ENCODE peak calls at places on chromosomes 7 and 10, in four cellular contexts. F, P, D and B are unnamed samples. For H3K4me1, the result is how much of the 10 kb centered on the place peaks cover.

GRCh38 chr10:132482090-132482489 is 55.5 kb upstream of the INPP5A start:
- DNase-seq in P (no peak), D (peak), F (peak), B (peak)

GRCh38 chr7:101870361-101871062 is 53.1 kb downstream of the CUX1 start:
- DNase-seq in P (no peak), D (no peak), F (peak), B (no peak)

GRCh38 chr10:33822774-33823173 is 488.3 kb upstream of the NRP1 start:
- DNase-seq in P (no peak), D (no peak), F (no peak), B (no peak)

GRCh38 chr7:77351539-77352004 is 64.6 kb downstream of the GSAP start:
- DNase-seq in F (no peak), D (no peak), P (no peak), B (no peak)

GRCh38 chr10:105691811-105692210 is 1050.7 kb downstream of the SORCS3 start:
- DNase-seq in F (peak), D (no peak), P (no peak), B (no peak)

GRCh38 chr7:105648561-105649401 is 67.5 kb upstream of the EFCAB10 start:
- DNase-seq in P (no peak), F (peak), D (no peak), B (peak)

GRCh38 chr7:128692623-128693270 is 20.7 kb downstream of the GARIN1A start:
- DNase-seq in F (no peak), P (no peak), D (no peak), B (no peak)

GRCh38 chr10:3467052-3467906 is 294.7 kb upstream of the PITRM1 start:
- DNase-seq in P (peak), D (peak), F (peak), B (peak)

GRCh38 chr10:5076615-5077014 is 17.6 kb upstream of the AKR1C3 start:
- DNase-seq in F (no peak), D (no peak), P (no peak), B (no peak)

GRCh38 chr10:7787150-7787856 is 490 bp downstream of the KIN start:
- DNase-seq in F (peak), P (no peak), D (no peak), B (no peak)

GRCh38 chr7:55325371-55325792 is 39.8 kb upstream of the LANCL2 start:
- DNase-seq in D (peak), F (no peak), P (no peak), B (no peak)

GRCh38 chr7:94055963-94056362 is 51.8 kb upstream of the BET1 start:
- DNase-seq in D (no peak), F (no peak), P (no peak), B (no peak)

GRCh38 chr7:94053532-94053931 is 49.4 kb upstream of the BET1 start:
- DNase-seq in P (no peak), D (no peak), F (no peak), B (no peak)

GRCh38 chr7:94056796-94057207 is 52.6 kb upstream of the BET1 start:
- DNase-seq in D (no peak), F (no peak), P (no peak), B (no peak)

GRCh38 chr7:94052398-94053180 is 48.4 kb upstream of the BET1 start:
- DNase-seq in D (no peak), F (no peak), P (no peak), B (no peak)

GRCh38 chr7:94054130-94054529 is 50.0 kb upstream of the BET1 start:
- DNase-seq in P (no peak), F (no peak), D (no peak), B (no peak)
- H3K4me1 ChIP-seq in P (under half), F (under half), D (under half), B (under half)

GRCh38 chr10:22606164-22606614 is 108.2 kb downstream of the PIP4K2A start:
- DNase-seq in F (no peak), D (no peak), P (no peak), B (no peak)
- H3K4me1 ChIP-seq in F (under half), D (under half), P (under half), B (under half)

GRCh38 chr10:92849234-92849525 is 860 bp downstream of the EXOC6 start:
- DNase-seq in P (no peak), D (no peak), F (no peak), B (no peak)

GRCh38 chr10:92846819-92847184 is 1.5 kb upstream of the EXOC6 start:
- DNase-seq in P (no peak), F (no peak), D (no peak), B (no peak)

GRCh38 chr10:92848441-92849233 is at the start of gene EXOC6:
- DNase-seq in F (peak), D (peak), P (peak), B (peak)

GRCh38 chr10:92847185-92847864 is 995 bp upstream of the EXOC6 start:
- DNase-seq in D (no peak), F (no peak), P (no peak), B (no peak)

GRCh38 chr10:92848037-92848440 is 281 bp upstream of the EXOC6 start:
- DNase-seq in D (no peak), P (no peak), F (no peak), B (no peak)
- H3K4me1 ChIP-seq in D (under half), P (under half), F (under half), B (under half)

DNA sequence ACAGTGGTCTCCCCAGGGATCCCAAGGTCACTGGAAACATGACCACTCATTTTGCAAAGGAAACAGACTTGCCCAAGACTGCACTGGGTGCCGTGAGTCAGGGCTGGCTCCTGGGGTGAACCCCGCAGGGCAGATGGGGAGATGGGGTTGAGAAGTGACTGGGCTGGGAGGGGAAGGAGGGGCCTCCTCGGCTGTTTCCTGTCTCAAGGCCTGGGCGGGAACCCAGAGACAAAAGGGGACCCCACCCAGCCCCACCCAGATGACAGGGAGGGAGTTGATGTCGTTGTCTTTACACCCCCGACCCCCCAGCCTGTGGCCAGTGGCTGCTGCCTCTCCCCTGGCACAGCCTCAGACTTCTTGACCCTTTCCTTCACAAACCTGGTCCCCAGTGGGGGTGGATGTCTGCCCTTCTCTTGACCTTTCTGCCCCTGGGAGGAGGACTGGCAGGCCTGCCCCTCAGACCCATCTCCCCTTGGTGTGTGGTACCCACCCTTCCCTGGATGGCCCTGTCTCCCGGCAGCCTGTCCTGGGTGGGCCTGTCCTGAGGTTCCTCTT is 1.4 kb downstream of the MYO1G start:
- DNase-seq in D (no peak), P (peak), F (no peak), B (no peak)
- H3K4me1 ChIP-seq in D (under half), P (under half), F (under half), B (under half)

GRCh38 chr10:68496072-68496471 is 24.3 kb upstream of the DNA2 start:
- DNase-seq in D (no peak), P (no peak), F (no peak), B (no peak)
- H3K4me1 ChIP-seq in D (under half), P (under half), F (under half), B (under half)

GRCh38 chr10:113027574-113028392 is 77.7 kb downstream of the TCF7L2 start:
- DNase-seq in F (no peak), P (no peak), D (no peak), B (no peak)

GRCh38 chr10:113027230-113027573 is 77.2 kb downstream of the TCF7L2 start:
- DNase-seq in F (no peak), D (no peak), P (no peak), B (no peak)

GRCh38 chr10:113026679-113027078 is 76.6 kb downstream of the TCF7L2 start:
- DNase-seq in F (no peak), P (no peak), D (no peak), B (no peak)

GRCh38 chr10:113029055-113029440 is 79.0 kb downstream of the TCF7L2 start:
- DNase-seq in F (no peak), P (no peak), D (no peak), B (no peak)

DNA sequence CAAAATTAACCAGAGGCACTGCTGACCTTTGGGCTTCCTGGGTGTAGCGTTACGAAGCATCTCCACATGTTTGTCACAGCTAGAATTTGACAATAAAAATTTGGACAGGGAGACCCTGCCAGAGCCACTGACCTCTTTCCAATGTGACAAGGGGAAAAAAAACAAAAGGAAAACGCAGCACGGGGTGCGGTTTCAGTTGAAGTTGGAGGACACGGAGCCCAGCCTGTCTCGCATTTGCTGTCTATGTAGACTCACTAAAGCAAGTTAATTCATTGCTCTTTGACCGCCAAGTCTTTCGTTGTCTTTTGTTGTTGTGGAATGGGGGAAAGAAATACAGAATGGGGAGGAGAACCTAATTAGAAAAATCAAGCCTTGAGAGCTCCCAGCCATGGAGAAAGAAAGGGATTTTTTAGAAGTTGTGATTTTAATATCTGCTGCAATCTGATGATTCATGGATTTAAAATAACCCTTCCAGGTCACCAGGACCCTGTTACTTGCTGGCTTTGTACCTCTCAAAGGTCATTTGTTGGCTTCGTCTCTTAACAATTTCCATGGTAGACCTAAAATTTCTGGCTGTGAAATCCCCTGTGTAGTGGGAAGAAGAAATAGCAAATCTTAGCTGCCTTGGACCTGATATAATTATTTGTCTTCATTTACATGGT is 78.5 kb downstream of the TCF7L2 start:
- DNase-seq in P (no peak), D (no peak), F (no peak), B (no peak)
- H3K4me1 ChIP-seq in P (under half), D (under half), F (under half), B (under half)

GRCh38 chr10:73888514-73888913 is 14.2 kb upstream of the CAMK2G start:
- DNase-seq in P (no peak), F (no peak), D (no peak), B (no peak)
- H3K4me1 ChIP-seq in P (under half), F (under half), D (under half), B (under half)

GRCh38 chr7:49520971-49521370 is 252.5 kb upstream of the VWC2 start:
- DNase-seq in P (no peak), F (no peak), D (no peak), B (no peak)

GRCh38 chr7:49523870-49524269 is 249.6 kb upstream of the VWC2 start:
- DNase-seq in D (no peak), P (no peak), F (no peak), B (no peak)

GRCh38 chr7:49522111-49522510 is 251.3 kb upstream of the VWC2 start:
- DNase-seq in F (no peak), P (no peak), D (no peak), B (no peak)
- H3K4me1 ChIP-seq in F (under half), P (under half), D (under half), B (under half)

DNA sequence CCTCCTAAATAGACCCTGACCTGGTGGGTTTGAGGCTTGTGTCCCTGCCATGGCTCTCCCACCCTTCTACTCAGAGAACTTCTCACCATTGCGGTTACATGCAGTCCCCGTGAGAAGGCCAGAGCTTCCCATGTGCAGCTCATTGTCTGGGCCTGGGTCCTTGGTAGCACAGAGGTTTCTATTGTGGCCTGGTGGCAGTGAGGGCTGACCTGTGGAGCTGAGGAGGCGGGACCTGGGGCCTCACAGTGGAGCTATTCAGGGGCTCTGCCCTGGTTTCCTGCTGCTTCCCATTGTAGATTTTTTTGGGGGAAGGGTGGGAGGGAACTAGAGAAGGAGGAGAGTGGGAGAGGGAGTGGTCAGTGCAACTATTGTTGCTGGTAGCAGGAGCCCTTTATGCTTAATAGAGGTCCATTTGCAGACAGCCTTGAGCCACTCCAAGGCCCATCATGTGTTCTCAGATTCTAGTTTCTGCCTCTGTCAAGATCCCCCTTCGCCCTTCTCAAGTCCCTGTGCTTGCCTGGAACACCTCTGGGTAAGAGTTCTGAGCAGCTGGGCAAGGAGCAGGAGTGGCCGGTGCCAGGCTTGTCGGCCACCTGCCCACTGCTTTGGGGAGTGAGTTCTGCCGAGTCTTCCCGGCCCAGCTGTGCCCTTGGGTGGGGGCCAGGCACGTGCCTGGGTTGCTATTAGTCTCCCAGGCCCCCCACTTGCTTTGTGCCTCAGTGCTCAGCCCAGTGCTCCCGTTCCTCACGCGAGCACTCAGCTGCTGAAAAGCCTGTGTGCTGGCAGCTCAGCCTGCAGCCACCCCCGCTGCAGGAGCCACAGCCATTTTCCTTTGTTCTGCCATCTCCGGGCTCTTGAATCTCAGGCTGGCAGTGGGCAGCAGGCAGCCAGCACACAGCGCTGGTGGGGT is 10.7 kb downstream of the TSPAN14 start:
- DNase-seq in P (no peak), D (peak), F (no peak), B (no peak)
- H3K4me1 ChIP-seq in P (half or more), D (under half), F (half or more), B (half or more)

GRCh38 chr7:106867641-106868351 is 2.7 kb downstream of the PIK3CG start:
- DNase-seq in D (no peak), F (no peak), P (peak), B (no peak)
- H3K4me1 ChIP-seq in D (under half), F (under half), P (under half), B (under half)